ENCODE peak calls at places on chromosomes 11 and 22, in six cellular contexts. One of them, this sample, is unnamed.

GRCh38 chr11:32792948-32793475 is 1.4 kb downstream of the CCDC73 start:
- DNase-seq in IMR-90: peak
- DNase-seq in cardiac muscle cell: peak
- DNase-seq in ascending aorta: no peak
- DNase-seq in heart right ventricle: peak
- DNase-seq in prostate gland: peak
- DNase-seq in this sample: peak

GRCh38 chr11:67691149-67691548 is 16.7 kb upstream of the ALDH3B2 start:
- DNase-seq in IMR-90: no peak
- DNase-seq in cardiac muscle cell: peak
- DNase-seq in ascending aorta: no peak
- DNase-seq in heart right ventricle: no peak
- DNase-seq in prostate gland: no peak
- DNase-seq in this sample: no peak

GRCh38 chr11:58844600-58844999 is at the start of gene GLYATL2:
- DNase-seq in IMR-90: no peak
- DNase-seq in cardiac muscle cell: no peak
- DNase-seq in ascending aorta: no peak
- DNase-seq in heart right ventricle: no peak
- DNase-seq in prostate gland: no peak
- DNase-seq in this sample: no peak

GRCh38 chr11:2525941-2526807 is 81.4 kb downstream of the KCNQ1 start:
- DNase-seq in IMR-90: no peak
- DNase-seq in cardiac muscle cell: no peak
- DNase-seq in ascending aorta: peak
- DNase-seq in heart right ventricle: no peak
- DNase-seq in prostate gland: no peak
- DNase-seq in this sample: peak

GRCh38 chr11:130179396-130180306 is 20.1 kb downstream of the ST14 start:
- DNase-seq in IMR-90: no peak
- DNase-seq in cardiac muscle cell: no peak
- DNase-seq in ascending aorta: no peak
- DNase-seq in heart right ventricle: peak
- DNase-seq in prostate gland: no peak
- DNase-seq in this sample: no peak

GRCh38 chr11:60182546-60183330 is at the start of gene MS4A6A:
- DNase-seq in IMR-90: no peak
- DNase-seq in cardiac muscle cell: no peak
- DNase-seq in ascending aorta: no peak
- DNase-seq in heart right ventricle: no peak
- DNase-seq in prostate gland: no peak
- DNase-seq in this sample: no peak

GRCh38 chr22:44172370-44173108 is 8.2 kb upstream of the PARVG start:
- DNase-seq in IMR-90: no peak
- DNase-seq in cardiac muscle cell: no peak
- DNase-seq in ascending aorta: peak
- DNase-seq in heart right ventricle: peak
- DNase-seq in prostate gland: peak
- DNase-seq in this sample: no peak

GRCh38 chr22:49381595-49382450 is 445.9 kb downstream of the BRD1 start:
- DNase-seq in IMR-90: no peak
- DNase-seq in cardiac muscle cell: no peak
- DNase-seq in ascending aorta: peak
- DNase-seq in heart right ventricle: no peak
- DNase-seq in prostate gland: no peak
- DNase-seq in this sample: no peak

GRCh38 chr11:83194284-83195175 is 1.0 kb downstream of the ANKRD42 start:
- DNase-seq in IMR-90: peak
- DNase-seq in cardiac muscle cell: peak
- DNase-seq in ascending aorta: peak
- DNase-seq in heart right ventricle: peak
- DNase-seq in prostate gland: peak
- DNase-seq in this sample: peak

GRCh38 chr11:31764766-31765165 is 46.4 kb downstream of the PAX6 start:
- DNase-seq in IMR-90: no peak
- DNase-seq in cardiac muscle cell: no peak
- DNase-seq in ascending aorta: no peak
- DNase-seq in heart right ventricle: no peak
- DNase-seq in prostate gland: no peak
- DNase-seq in this sample: no peak

GRCh38 chr11:119100246-119100959 is 1.2 kb downstream of the DPAGT1 start:
- DNase-seq in IMR-90: peak
- DNase-seq in cardiac muscle cell: no peak
- DNase-seq in ascending aorta: no peak
- DNase-seq in heart right ventricle: no peak
- DNase-seq in prostate gland: no peak
- DNase-seq in this sample: no peak

GRCh38 chr11:86486261-86487030 is 111.8 kb downstream of the CCDC81 start:
- DNase-seq in IMR-90: no peak
- DNase-seq in cardiac muscle cell: no peak
- DNase-seq in ascending aorta: no peak
- DNase-seq in heart right ventricle: no peak
- DNase-seq in prostate gland: no peak
- DNase-seq in this sample: no peak

GRCh38 chr11:46682773-46683752 is 17.4 kb downstream of the ARHGAP1 start:
- DNase-seq in IMR-90: no peak
- DNase-seq in cardiac muscle cell: no peak
- DNase-seq in ascending aorta: no peak
- DNase-seq in heart right ventricle: no peak
- DNase-seq in prostate gland: no peak
- DNase-seq in this sample: no peak

GRCh38 chr22:28883917-28884753 is 763 bp downstream of the ZNRF3 start:
- DNase-seq in IMR-90: peak
- DNase-seq in cardiac muscle cell: peak
- DNase-seq in ascending aorta: peak
- DNase-seq in heart right ventricle: peak
- DNase-seq in prostate gland: peak
- DNase-seq in this sample: peak

GRCh38 chr22:19610518-19611253 is 86.5 kb upstream of the CLDN5 start:
- DNase-seq in IMR-90: no peak
- DNase-seq in cardiac muscle cell: no peak
- DNase-seq in ascending aorta: no peak
- DNase-seq in heart right ventricle: no peak
- DNase-seq in prostate gland: no peak
- DNase-seq in this sample: no peak

GRCh38 chr11:14969922-14970323 is 2.2 kb downstream of the CALCA start:
- DNase-seq in IMR-90: peak
- DNase-seq in cardiac muscle cell: peak
- DNase-seq in ascending aorta: no peak
- DNase-seq in heart right ventricle: no peak
- DNase-seq in prostate gland: no peak
- DNase-seq in this sample: peak

GRCh38 chr11:72069787-72070251 is 10.5 kb downstream of the NUMA1 start:
- DNase-seq in IMR-90: peak
- DNase-seq in cardiac muscle cell: peak
- DNase-seq in ascending aorta: peak
- DNase-seq in heart right ventricle: peak
- DNase-seq in prostate gland: peak
- DNase-seq in this sample: no peak

GRCh38 chr11:74533421-74533820 is 39.9 kb upstream of the LIPT2 start:
- DNase-seq in IMR-90: no peak
- DNase-seq in cardiac muscle cell: no peak
- DNase-seq in ascending aorta: no peak
- DNase-seq in heart right ventricle: no peak
- DNase-seq in prostate gland: no peak
- DNase-seq in this sample: no peak

GRCh38 chr11:13896990-13897353 is 65.6 kb upstream of the SPON1 start:
- DNase-seq in IMR-90: no peak
- DNase-seq in cardiac muscle cell: no peak
- DNase-seq in ascending aorta: no peak
- DNase-seq in heart right ventricle: no peak
- DNase-seq in prostate gland: no peak
- DNase-seq in this sample: no peak

GRCh38 chr11:84691830-84692229 is 935.3 kb downstream of the DLG2 start:
- DNase-seq in IMR-90: no peak
- DNase-seq in cardiac muscle cell: peak
- DNase-seq in ascending aorta: no peak
- DNase-seq in heart right ventricle: no peak
- DNase-seq in prostate gland: no peak
- DNase-seq in this sample: no peak

GRCh38 chr11:14653090-14653489 is 9.5 kb downstream of the PDE3B start:
- DNase-seq in IMR-90: no peak
- DNase-seq in cardiac muscle cell: no peak
- DNase-seq in ascending aorta: no peak
- DNase-seq in heart right ventricle: no peak
- DNase-seq in prostate gland: no peak
- DNase-seq in this sample: no peak

GRCh38 chr11:92180664-92181251 is 43.9 kb upstream of the FAT3 start:
- DNase-seq in IMR-90: peak
- DNase-seq in cardiac muscle cell: no peak
- DNase-seq in ascending aorta: no peak
- DNase-seq in heart right ventricle: no peak
- DNase-seq in prostate gland: no peak
- DNase-seq in this sample: no peak

GRCh38 chr11:133350045-133350444 is 182.3 kb downstream of the OPCML start:
- DNase-seq in IMR-90: no peak
- DNase-seq in cardiac muscle cell: no peak
- DNase-seq in ascending aorta: no peak
- DNase-seq in heart right ventricle: no peak
- DNase-seq in prostate gland: no peak
- DNase-seq in this sample: no peak

GRCh38 chr11:134784046-134784445 is 372.0 kb upstream of the B3GAT1 start:
- DNase-seq in IMR-90: no peak
- DNase-seq in cardiac muscle cell: no peak
- DNase-seq in ascending aorta: no peak
- DNase-seq in heart right ventricle: no peak
- DNase-seq in prostate gland: no peak
- DNase-seq in this sample: no peak

GRCh38 chr11:134780486-134781155 is 368.6 kb upstream of the B3GAT1 start:
- DNase-seq in IMR-90: no peak
- DNase-seq in cardiac muscle cell: peak
- DNase-seq in ascending aorta: no peak
- DNase-seq in heart right ventricle: no peak
- DNase-seq in prostate gland: no peak
- DNase-seq in this sample: no peak

GRCh38 chr11:134781335-134781970 is 369.4 kb upstream of the B3GAT1 start:
- DNase-seq in IMR-90: no peak
- DNase-seq in cardiac muscle cell: no peak
- DNase-seq in ascending aorta: no peak
- DNase-seq in heart right ventricle: no peak
- DNase-seq in prostate gland: no peak
- DNase-seq in this sample: no peak

GRCh38 chr11:134783219-134783618 is 371.2 kb upstream of the B3GAT1 start:
- DNase-seq in IMR-90: no peak
- DNase-seq in cardiac muscle cell: no peak
- DNase-seq in ascending aorta: no peak
- DNase-seq in heart right ventricle: no peak
- DNase-seq in prostate gland: no peak
- DNase-seq in this sample: no peak

DNA sequence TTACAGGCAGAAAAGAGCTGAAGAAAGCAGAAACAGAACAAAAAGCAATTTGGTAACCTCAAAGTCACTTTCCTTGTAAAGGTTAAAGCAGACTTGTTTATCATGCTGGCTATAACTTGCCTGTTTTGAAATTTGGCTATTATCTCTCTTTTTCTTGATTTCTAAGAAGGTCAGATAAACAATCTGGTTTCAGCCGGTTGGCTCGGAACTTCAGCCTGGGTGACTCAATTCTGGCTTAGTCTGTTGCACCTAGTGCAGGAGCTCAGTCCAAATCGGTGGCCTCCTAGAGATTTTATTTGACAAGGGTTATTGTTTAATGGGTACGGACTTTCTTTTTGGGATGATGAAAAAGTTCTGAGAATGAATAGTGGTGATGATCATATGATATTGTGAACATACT is 367.1 kb upstream of the B3GAT1 start:
- DNase-seq in IMR-90: no peak
- DNase-seq in cardiac muscle cell: no peak
- DNase-seq in ascending aorta: no peak
- DNase-seq in heart right ventricle: no peak
- DNase-seq in prostate gland: no peak
- DNase-seq in this sample: no peak
- TF ChIP-seq CTCF in IMR-90: no peak
- TF ChIP-seq CTCF in cardiac muscle cell: no peak
- TF ChIP-seq CTCF in ascending aorta: no peak
- TF ChIP-seq CTCF in heart right ventricle: no peak
- TF ChIP-seq CTCF in prostate gland: no peak
- TF ChIP-seq CTCF in this sample: no peak

GRCh38 chr22:45948081-45948648 is 28.8 kb downstream of the WNT7B start:
- DNase-seq in IMR-90: no peak
- DNase-seq in cardiac muscle cell: no peak
- DNase-seq in ascending aorta: no peak
- DNase-seq in heart right ventricle: no peak
- DNase-seq in prostate gland: no peak
- DNase-seq in this sample: no peak
- TF ChIP-seq CTCF in IMR-90: no peak
- TF ChIP-seq CTCF in cardiac muscle cell: no peak
- TF ChIP-seq CTCF in ascending aorta: no peak
- TF ChIP-seq CTCF in heart right ventricle: no peak
- TF ChIP-seq CTCF in prostate gland: no peak
- TF ChIP-seq CTCF in this sample: no peak

GRCh38 chr11:124069429-124070401 is 28.6 kb upstream of the OR10G7 start:
- DNase-seq in IMR-90: peak
- DNase-seq in cardiac muscle cell: peak
- DNase-seq in ascending aorta: no peak
- DNase-seq in heart right ventricle: no peak
- DNase-seq in prostate gland: no peak
- DNase-seq in this sample: peak
- TF ChIP-seq CTCF in IMR-90: peak
- TF ChIP-seq CTCF in cardiac muscle cell: peak
- TF ChIP-seq CTCF in ascending aorta: no peak
- TF ChIP-seq CTCF in heart right ventricle: peak
- TF ChIP-seq CTCF in prostate gland: no peak
- TF ChIP-seq CTCF in this sample: no peak

DNA sequence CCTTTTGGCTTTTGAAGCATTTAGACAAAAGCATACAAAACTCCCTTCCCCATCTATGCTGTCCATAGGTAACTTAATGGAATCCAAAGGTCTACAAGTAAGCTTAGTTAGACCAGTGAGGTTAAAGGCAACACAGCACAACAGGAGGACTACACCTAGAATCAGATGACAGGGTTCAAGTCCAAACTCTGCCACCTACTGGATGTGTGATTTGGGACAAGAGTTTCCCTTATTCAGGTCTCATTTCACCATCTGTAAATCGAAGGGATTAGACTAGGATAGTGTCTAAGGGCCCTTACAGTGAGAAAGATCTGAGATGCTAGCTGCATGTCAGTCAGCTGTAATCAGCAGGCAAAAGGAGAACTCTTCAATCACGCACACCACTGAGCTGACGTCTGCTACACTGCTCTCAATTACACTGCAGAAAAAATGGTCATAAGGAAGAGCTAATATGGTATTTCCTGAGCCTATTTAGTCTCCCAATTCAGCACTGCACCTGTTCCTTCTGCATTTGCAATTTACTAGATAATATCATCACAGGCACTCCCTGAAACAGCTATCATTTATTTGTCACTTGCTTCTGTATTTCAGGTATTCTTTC is 82.2 kb downstream of the SERGEF start:
- DNase-seq in IMR-90: no peak
- DNase-seq in cardiac muscle cell: no peak
- DNase-seq in ascending aorta: no peak
- DNase-seq in heart right ventricle: no peak
- DNase-seq in prostate gland: no peak
- DNase-seq in this sample: no peak
- TF ChIP-seq CTCF in IMR-90: no peak
- TF ChIP-seq CTCF in cardiac muscle cell: no peak
- TF ChIP-seq CTCF in ascending aorta: no peak
- TF ChIP-seq CTCF in heart right ventricle: no peak
- TF ChIP-seq CTCF in prostate gland: no peak
- TF ChIP-seq CTCF in this sample: no peak